ENCODE peak calls at places on chromosomes 3 and 15, in seven cellular contexts. S, C, G, K, F, A and P are unnamed samples.

GRCh38 chr3:120364101-120364500 is 14.9 kb upstream of the LRRC58 start:
- DNase-seq in G (no peak), K (no peak), C (no peak), S (no peak), F (no peak), A (no peak), P (no peak)

GRCh38 chr15:66838671-66839239 is 136.7 kb downstream of the SMAD6 start:
- DNase-seq in S (peak), G (peak), F (no peak), C (no peak), K (no peak), A (no peak), P (peak)

GRCh38 chr3:28667646-28668376 is 319.2 kb upstream of the AZI2 start:
- DNase-seq in S (peak), K (peak), C (peak), A (peak), F (no peak), G (peak), P (peak)

GRCh38 chr3:106345353-106346027 is 476.7 kb upstream of the CBLB start:
- DNase-seq in A (no peak), K (no peak), G (peak), S (peak), C (peak), F (no peak), P (peak)

GRCh38 chr15:56038015-56038414 is 44.6 kb upstream of the NEDD4 start:
- DNase-seq in S (peak), K (no peak), F (no peak), A (no peak), C (peak), G (peak), P (peak)

GRCh38 chr3:56467108-56467507 is 1.2 kb downstream of the ERC2 start:
- DNase-seq in F (peak), G (peak), C (peak), K (no peak), A (peak), S (peak), P (peak)

GRCh38 chr15:78340243-78341056 is at the start of gene CRABP1:
- DNase-seq in C (no peak), S (no peak), A (no peak), G (no peak), F (no peak), K (no peak), P (no peak)

GRCh38 chr15:80693682-80694623 is 1.2 kb upstream of the ABHD17C start:
- DNase-seq in A (peak), C (no peak), K (no peak), S (peak), G (peak), F (no peak), P (peak)

GRCh38 chr15:36605626-36606263 is 26.3 kb downstream of the CDIN1 start:
- DNase-seq in F (no peak), A (no peak), G (no peak), C (no peak), K (no peak), S (no peak), P (no peak)

GRCh38 chr15:35003928-35004327 is 15.8 kb upstream of the ZNF770 start:
- DNase-seq in F (no peak), C (no peak), K (no peak), A (no peak), S (no peak), G (no peak), P (no peak)

GRCh38 chr15:31391687-31392671 is 65.3 kb downstream of the KLF13 start:
- DNase-seq in A (peak), G (peak), F (no peak), S (peak), K (no peak), C (peak), P (peak)

GRCh38 chr3:126160243-126161210 is 19.9 kb downstream of the ALDH1L1 start:
- DNase-seq in S (no peak), A (no peak), F (no peak), K (no peak), G (no peak), C (no peak), P (no peak)

GRCh38 chr15:89399390-89400120 is 64.9 kb upstream of the POLG start:
- DNase-seq in C (no peak), F (no peak), S (no peak), G (peak), K (no peak), A (peak), P (no peak)

GRCh38 chr15:84981711-84982300 is at the start of gene PDE8A:
- DNase-seq in S (peak), F (no peak), C (peak), G (peak), K (no peak), A (peak), P (peak)

GRCh38 chr3:84980011-84980410 is 21.2 kb downstream of the CADM2 start:
- DNase-seq in A (no peak), G (no peak), C (no peak), K (no peak), S (no peak), F (no peak), P (peak)

GRCh38 chr15:67091966-67092677 is 26.7 kb downstream of the SMAD3 start:
- DNase-seq in S (no peak), G (no peak), C (no peak), K (no peak), F (no peak), A (no peak), P (no peak)

GRCh38 chr15:42011074-42011473 is 9.8 kb downstream of the PLA2G4E start:
- DNase-seq in S (no peak), A (peak), F (no peak), G (no peak), C (no peak), K (no peak), P (no peak)

GRCh38 chr3:23756206-23756840 is 49.4 kb upstream of the UBE2E1 start:
- DNase-seq in K (no peak), C (no peak), G (no peak), A (no peak), F (no peak), S (no peak), P (no peak)

GRCh38 chr15:40449275-40449674 is 8.5 kb downstream of the BAHD1 start:
- DNase-seq in G (peak), C (no peak), S (peak), A (no peak), K (no peak), F (no peak), P (no peak)

GRCh38 chr3:169699536-169700050 is 36.1 kb upstream of the MECOM start:
- DNase-seq in F (peak), G (peak), K (no peak), S (peak), A (no peak), C (peak), P (peak)

GRCh38 chr3:50296721-50297383 is 2.4 kb downstream of the HYAL3 start:
- DNase-seq in A (peak), K (no peak), C (no peak), F (no peak), S (no peak), G (no peak), P (no peak)

GRCh38 chr15:33008284-33009011 is 186.1 kb downstream of the FMN1 start:
- DNase-seq in G (peak), S (peak), C (peak), K (no peak), F (no peak), A (no peak), P (peak)

GRCh38 chr3:123424321-123424998 is 24.4 kb downstream of the ADCY5 start:
- DNase-seq in K (no peak), S (no peak), F (no peak), C (no peak), A (no peak), G (no peak), P (no peak)

GRCh38 chr15:93052090-93052892 is 36.7 kb downstream of the RGMA start:
- DNase-seq in F (no peak), K (no peak), C (no peak), S (no peak), G (no peak), A (no peak), P (no peak)

GRCh38 chr3:62607287-62608029 is 234.1 kb upstream of the FEZF2 start:
- DNase-seq in G (peak), C (peak), S (peak), K (no peak), A (no peak), F (no peak), P (peak)

GRCh38 chr15:70023769-70024491 is 73.8 kb downstream of the TLE3 start:
- DNase-seq in K (no peak), C (no peak), S (peak), A (peak), G (peak), F (no peak), P (peak)

GRCh38 chr15:91302588-91303439 is 202.8 kb downstream of the SV2B start:
- DNase-seq in S (peak), A (peak), F (no peak), K (peak), G (peak), C (peak), P (peak)

GRCh38 chr3:69020424-69020823 is 6.9 kb upstream of the EOGT start:
- DNase-seq in K (no peak), S (no peak), A (no peak), F (no peak), C (no peak), G (no peak), P (peak)

GRCh38 chr15:80404719-80405553 is 754 bp downstream of the ARNT2 start:
- DNase-seq in F (no peak), K (no peak), A (no peak), G (peak), C (no peak), S (peak), P (no peak)

GRCh38 chr15:40782609-40783227 is 12.9 kb downstream of the C15orf62 start:
- DNase-seq in K (no peak), A (peak), G (no peak), F (peak), C (no peak), S (no peak), P (peak)

GRCh38 chr3:16240229-16241023 is 24.3 kb downstream of the DPH3 start:
- DNase-seq in S (peak), A (no peak), C (peak), G (peak), F (no peak), K (no peak), P (peak)

GRCh38 chr3:31724681-31725080 is 192.0 kb downstream of the STT3B start:
- DNase-seq in A (peak), C (no peak), F (no peak), K (no peak), G (peak), S (peak), P (peak)

GRCh38 chr3:15941958-15942357 is 144.2 kb upstream of the ANKRD28 start:
- DNase-seq in F (no peak), S (peak), C (no peak), A (no peak), G (no peak), K (no peak), P (peak)

GRCh38 chr3:36959821-36960220 is 15.0 kb upstream of the TRANK1 start:
- DNase-seq in G (no peak), K (no peak), F (no peak), S (no peak), A (no peak), C (no peak), P (no peak)

GRCh38 chr15:85759391-85759790 is 35.3 kb downstream of the KLHL25 start:
- DNase-seq in F (no peak), S (no peak), C (no peak), A (no peak), G (no peak), K (no peak), P (no peak)

GRCh38 chr3:156107504-156107903 is 12.9 kb upstream of the KCNAB1 start:
- DNase-seq in K (no peak), C (no peak), F (no peak), A (no peak), S (no peak), G (no peak), P (no peak)

GRCh38 chr3:9932843-9933560 is 632 bp upstream of the CRELD1 start:
- DNase-seq in K (peak), C (peak), F (peak), S (peak), G (peak), A (peak), P (peak)

GRCh38 chr3:99712291-99712954 is 74.0 kb downstream of the COL8A1 start:
- DNase-seq in C (no peak), F (no peak), G (peak), A (no peak), S (no peak), K (no peak), P (no peak)

DNA sequence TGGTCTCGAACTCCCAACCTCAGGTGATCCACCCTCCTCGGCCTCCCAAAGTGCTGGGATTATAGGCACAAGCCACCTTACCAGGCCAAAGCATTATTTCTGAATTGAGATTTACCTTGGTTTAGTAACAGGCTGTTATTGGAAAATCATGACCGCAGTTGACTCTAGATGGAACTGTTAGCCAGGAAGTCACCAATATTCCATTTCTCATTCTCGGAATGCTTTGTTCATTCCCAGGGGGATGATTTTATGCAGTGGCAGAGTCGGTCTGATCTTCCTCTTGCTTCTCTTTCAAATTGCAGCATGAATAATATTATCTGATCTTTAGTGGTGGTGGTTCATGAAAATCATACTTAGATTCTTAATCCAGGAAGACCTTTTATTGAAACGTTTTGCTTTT is 195.5 kb upstream of the MBNL1 start:
- DNase-seq in C (peak), K (no peak), A (no peak), G (peak), S (peak), F (no peak), P (peak)
- TF ChIP-seq CTCF in C (no peak), K (no peak), A (no peak), G (peak), S (peak), F (no peak), P (peak)

GRCh38 chr3:12866836-12867235 is 25.5 kb upstream of the RPL32 start:
- DNase-seq in S (no peak), F (no peak), K (no peak), G (no peak), A (no peak), C (no peak), P (no peak)

GRCh38 chr3:12869025-12869695 is 27.8 kb upstream of the RPL32 start:
- DNase-seq in S (no peak), C (no peak), F (no peak), G (no peak), K (no peak), A (peak), P (peak)

GRCh38 chr3:12871404-12871983 is 30.1 kb upstream of the RPL32 start:
- DNase-seq in A (no peak), G (no peak), K (no peak), F (no peak), C (no peak), S (no peak), P (no peak)

GRCh38 chr3:12868039-12869024 is 27.0 kb upstream of the RPL32 start:
- DNase-seq in S (peak), C (peak), K (peak), F (peak), G (peak), A (peak), P (peak)

DNA sequence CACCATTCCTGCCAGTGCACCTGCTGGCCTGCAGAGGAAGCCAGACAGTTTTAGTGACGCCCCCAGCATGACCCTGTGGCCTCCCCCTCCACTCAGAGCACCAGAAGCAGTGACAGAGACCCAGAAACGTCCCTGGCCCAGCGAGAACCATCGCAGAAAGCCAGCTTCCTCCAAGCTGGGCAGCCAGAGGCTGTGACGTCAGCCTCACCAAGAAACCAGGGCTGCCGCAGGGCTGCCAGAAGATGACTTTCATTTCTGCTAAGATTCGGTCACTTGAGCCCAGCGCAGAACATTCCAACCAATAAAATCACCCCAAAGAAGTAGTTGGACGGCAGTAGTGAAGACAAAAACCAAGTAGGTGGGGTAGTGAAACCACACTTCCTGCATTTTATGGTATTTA is 29.6 kb upstream of the RPL32 start:
- DNase-seq in F (no peak), G (peak), C (peak), K (no peak), A (no peak), S (peak), P (no peak)
- H3K4me3 ChIP-seq in F (no peak), G (no peak), C (no peak), K (no peak), A (no peak), S (no peak), P (no peak)

DNA sequence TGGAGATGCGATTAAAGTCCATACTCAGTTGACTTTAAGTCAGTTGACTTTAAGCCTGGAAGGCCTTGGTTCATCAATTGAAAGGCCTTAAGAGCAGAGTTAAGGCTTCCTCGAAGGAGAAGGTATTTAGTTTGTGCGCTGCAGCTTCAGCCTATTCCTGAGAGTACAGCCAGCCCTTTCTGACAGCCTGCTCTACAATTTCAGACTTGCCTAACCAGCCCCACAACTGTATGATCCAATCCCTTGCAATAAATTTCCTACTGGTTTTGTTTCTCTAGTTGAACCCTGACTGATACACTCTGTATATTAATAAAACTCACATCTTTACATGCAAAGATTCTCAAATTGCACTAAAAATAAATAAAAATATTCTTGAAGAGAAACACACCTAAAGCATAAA is 66.1 kb upstream of the RORA start:
- DNase-seq in S (no peak), C (no peak), G (no peak), A (no peak), F (no peak), K (no peak), P (no peak)
- TF ChIP-seq CTCF in S (no peak), C (no peak), G (no peak), A (no peak), F (no peak), K (no peak), P (no peak)

DNA sequence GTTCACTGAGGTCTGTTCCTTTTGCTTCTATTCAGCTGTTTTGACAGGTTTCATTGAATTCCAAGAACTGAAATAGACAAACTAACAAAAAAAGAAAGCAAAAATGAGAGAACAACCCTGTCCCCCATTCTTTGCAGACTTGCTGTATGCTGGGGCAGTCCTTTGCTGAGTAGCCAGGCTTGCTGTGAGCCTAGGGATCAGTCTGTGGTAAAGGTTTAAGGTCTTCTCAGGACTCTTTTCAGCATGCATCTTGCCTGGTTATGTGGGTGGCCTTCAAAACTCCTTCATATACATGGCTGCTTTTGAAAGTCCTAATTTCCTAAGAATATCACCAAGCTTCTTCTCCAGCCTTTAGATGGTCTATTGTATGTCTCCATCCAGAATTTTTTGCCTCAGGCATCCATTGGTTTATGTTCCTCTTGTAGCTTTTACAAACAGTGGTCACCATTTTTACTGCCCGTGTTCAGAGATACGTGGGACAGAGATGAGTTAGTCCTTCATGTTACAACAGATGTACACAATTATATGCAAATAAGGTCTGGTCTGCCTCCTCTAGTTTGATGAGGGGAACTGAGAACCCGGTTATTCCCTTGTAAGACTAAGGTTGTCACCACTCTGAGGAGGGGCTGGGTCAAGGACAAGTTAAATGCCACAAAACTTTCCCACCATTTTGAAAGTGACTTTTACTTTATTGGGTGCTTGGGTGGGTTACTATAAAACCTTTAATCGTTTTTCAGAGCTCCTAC is 41.4 kb downstream of the SACM1L start:
- DNase-seq in F (no peak), C (no peak), G (no peak), S (no peak), K (no peak), A (peak), P (no peak)
- H3K4me3 ChIP-seq in F (no peak), C (no peak), G (no peak), S (no peak), K (no peak), A (no peak), P (no peak)

DNA sequence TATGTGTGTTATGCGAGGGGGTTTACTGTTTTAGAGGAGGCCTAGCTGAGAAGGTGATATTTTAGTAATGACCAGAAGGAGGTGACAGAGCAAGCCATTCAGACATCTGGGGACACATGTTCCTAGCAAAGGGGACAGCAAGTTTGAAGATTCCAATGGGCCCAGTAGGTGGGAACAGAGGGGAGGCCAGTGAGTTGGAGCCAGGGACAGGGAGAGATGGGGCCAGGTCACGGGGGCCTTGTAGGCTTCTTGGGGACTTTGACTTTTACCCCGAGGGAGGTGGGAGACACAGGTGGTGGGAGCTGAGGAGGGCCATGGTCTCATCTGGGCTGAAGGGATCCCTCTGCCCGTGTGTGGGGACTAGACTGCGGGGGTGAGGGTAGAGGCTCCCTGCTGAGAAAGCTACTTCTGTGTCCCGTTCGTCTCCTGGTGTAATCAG is 72.5 kb downstream of the MGLL start:
- DNase-seq in K (no peak), S (no peak), A (peak), F (no peak), G (no peak), C (no peak), P (no peak)
- TF ChIP-seq CTCF in K (peak), S (no peak), A (peak), F (no peak), G (no peak), C (no peak), P (no peak)